ENCODE peak calls at places on chromosomes 4 and X, in ten cellular contexts. E is body of pancreas, G is ovary, L is fibroblast of mammary gland, B is psoas muscle, F is A673, U is AG10803, M is pancreas, Z is bronchial epithelial cell, D is heart right ventricle. O is an unnamed sample.

GRCh38 chrX:23901065-23901464 is 6.7 kb downstream of the APOO start:
- DNase-seq in M (no peak), U (peak), B (no peak), F (no peak), G (no peak), E (peak), L (peak), D (no peak), Z (peak), O (no peak)

GRCh38 chr4:143344774-143345173 is 8.1 kb downstream of the GAB1 start:
- DNase-seq in L (no peak), G (no peak), F (no peak), Z (no peak), E (no peak), U (no peak), M (no peak), B (no peak), D (no peak), O (no peak)

GRCh38 chrX:11759172-11759460 is 1.1 kb downstream of the MSL3 start:
- DNase-seq in E (no peak), F (no peak), D (no peak), L (no peak), B (no peak), U (no peak), G (no peak), Z (no peak), M (no peak), O (no peak)

GRCh38 chr4:8355864-8356565 is 84.5 kb downstream of the ACOX3 start:
- DNase-seq in G (peak), D (no peak), U (peak), E (no peak), B (no peak), L (no peak), M (no peak), F (no peak), Z (peak), O (peak)

GRCh38 chrX:14802943-14803710 is 69.7 kb downstream of the FANCB start:
- DNase-seq in U (peak), Z (peak), L (peak), G (no peak), F (no peak), B (no peak), M (no peak), D (no peak), E (no peak), O (no peak)

GRCh38 chr4:142544014-142544413 is 302.1 kb downstream of the INPP4B start:
- DNase-seq in M (no peak), U (no peak), E (no peak), F (no peak), D (no peak), Z (no peak), B (no peak), G (no peak), L (no peak), O (no peak)

GRCh38 chr4:8538703-8539567 is 41.3 kb upstream of the GPR78 start:
- DNase-seq in E (peak), U (peak), B (peak), L (peak), D (no peak), Z (peak), M (no peak), G (peak), F (no peak), O (no peak)

GRCh38 chr4:53477038-53477565 is 99.7 kb downstream of the FIP1L1 start:
- DNase-seq in D (no peak), L (no peak), E (no peak), F (no peak), B (no peak), M (no peak), G (no peak), Z (peak), U (peak), O (no peak)

GRCh38 chrX:15694968-15695451 is 30.4 kb upstream of the CLTRN start:
- DNase-seq in L (no peak), M (no peak), D (no peak), B (no peak), G (no peak), U (no peak), Z (no peak), F (no peak), E (peak), O (no peak)

GRCh38 chrX:53236025-53236679 is 11.1 kb upstream of the KDM5C start:
- DNase-seq in E (no peak), U (no peak), M (no peak), Z (no peak), G (no peak), L (no peak), D (no peak), B (no peak), F (no peak), O (no peak)

GRCh38 chrX:136453114-136453513 is 34.6 kb upstream of the BRS3 start:
- DNase-seq in M (no peak), L (no peak), B (no peak), G (no peak), U (no peak), F (no peak), E (no peak), D (no peak), Z (no peak), O (no peak)

GRCh38 chrX:38273453-38273852 is 52.8 kb upstream of the SRPX start:
- DNase-seq in G (no peak), D (no peak), L (no peak), M (no peak), B (no peak), F (no peak), E (no peak), U (no peak), Z (no peak), O (no peak)

GRCh38 chrX:38514014-38514854 is 47.1 kb upstream of the TSPAN7 start:
- DNase-seq in D (no peak), E (no peak), F (no peak), M (no peak), Z (no peak), B (no peak), L (no peak), U (no peak), G (no peak), O (no peak)

GRCh38 chrX:118724775-118725174 is 2.6 kb upstream of the IL13RA1 start:
- DNase-seq in M (no peak), L (peak), Z (peak), G (no peak), U (no peak), D (no peak), F (no peak), B (no peak), E (no peak), O (no peak)

GRCh38 chr4:95867919-95868318 is 28.0 kb downstream of the PDHA2 start:
- DNase-seq in U (no peak), M (no peak), Z (peak), E (no peak), F (peak), L (peak), G (no peak), D (no peak), B (no peak), O (no peak)

GRCh38 chr4:152032722-152033131 is 271.9 kb upstream of the GATB start:
- DNase-seq in M (no peak), F (no peak), B (no peak), D (no peak), G (no peak), U (peak), E (no peak), Z (peak), L (peak), O (no peak)

GRCh38 chr4:164959896-164960295 is 17.6 kb downstream of the TRIM61 start:
- DNase-seq in G (no peak), B (no peak), L (peak), U (peak), D (no peak), F (no peak), Z (no peak), M (no peak), E (no peak), O (no peak)

GRCh38 chr4:128961405-128961804 is 131.9 kb downstream of the SCLT1 start:
- DNase-seq in G (no peak), D (no peak), E (no peak), F (no peak), Z (no peak), M (no peak), L (no peak), B (no peak), U (no peak), O (no peak)

GRCh38 chrX:48683411-48683982 is at the start of gene WAS:
- DNase-seq in D (no peak), E (peak), F (no peak), G (no peak), B (no peak), L (no peak), Z (no peak), U (no peak), M (no peak), O (no peak)

GRCh38 chr4:42302348-42302747 is 94.9 kb upstream of the SHISA3 start:
- DNase-seq in F (peak), Z (no peak), L (peak), G (no peak), U (no peak), M (no peak), E (peak), B (no peak), D (no peak), O (peak)

GRCh38 chrX:53357799-53358530 is 64.5 kb downstream of the SMC1A start:
- DNase-seq in G (no peak), E (peak), B (no peak), L (peak), M (no peak), D (no peak), U (peak), Z (no peak), F (peak), O (no peak)

GRCh38 chr4:98555798-98556445 is 102.5 kb downstream of the TSPAN5 start:
- DNase-seq in G (no peak), B (no peak), M (no peak), E (no peak), U (peak), L (peak), Z (no peak), D (no peak), F (peak), O (no peak)

GRCh38 chrX:456925-457768 is 70.4 kb upstream of the PPP2R3B start:
- DNase-seq in D (no peak), Z (no peak), B (no peak), E (no peak), M (no peak), G (no peak), F (no peak), U (no peak), L (no peak), O (no peak)

GRCh38 chr4:34615315-34615714 is 1629.0 kb downstream of the ARAP2 start:
- DNase-seq in G (no peak), M (peak), E (no peak), U (no peak), B (no peak), D (no peak), L (no peak), F (no peak), Z (no peak), O (no peak)
- TF ChIP-seq CTCF in G (no peak), M (no peak), E (no peak), U (no peak), B (no peak), D (no peak), L (no peak), F (no peak), Z (no peak), O (no peak)

GRCh38 chr4:90118547-90119211 is 8.5 kb upstream of the CCSER1 start:
- DNase-seq in Z (no peak), D (no peak), E (no peak), F (no peak), G (no peak), U (no peak), M (no peak), L (no peak), B (no peak), O (no peak)

GRCh38 chr4:90113881-90114457 is 13.2 kb upstream of the CCSER1 start:
- DNase-seq in B (no peak), U (no peak), E (no peak), M (no peak), D (no peak), Z (peak), G (no peak), F (no peak), L (no peak), O (no peak)

DNA sequence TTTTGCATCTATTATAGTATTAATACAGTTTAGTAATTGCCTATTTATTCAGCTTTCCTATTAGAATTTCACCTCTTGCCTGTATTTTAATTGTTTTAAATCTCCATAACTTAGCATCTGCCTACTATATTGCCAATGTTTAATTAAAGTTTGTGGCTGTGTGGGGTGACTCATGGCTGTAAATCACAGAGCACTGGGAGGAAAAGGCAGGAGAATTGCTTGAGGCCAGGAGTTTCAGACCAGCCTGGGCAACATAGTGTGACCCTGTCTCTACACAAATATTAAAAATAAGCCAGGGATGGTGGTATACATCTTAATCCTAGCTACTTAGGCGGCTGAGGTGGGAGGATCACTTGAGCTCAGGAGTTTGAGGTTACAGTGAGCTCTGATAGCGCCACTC is 14.5 kb upstream of the CCSER1 start:
- DNase-seq in M (no peak), D (no peak), L (no peak), E (no peak), G (no peak), F (no peak), U (no peak), Z (peak), B (no peak), O (no peak)
- TF ChIP-seq CTCF in M (no peak), D (no peak), L (no peak), E (no peak), G (no peak), F (no peak), U (no peak), Z (no peak), B (no peak), O (no peak)

DNA sequence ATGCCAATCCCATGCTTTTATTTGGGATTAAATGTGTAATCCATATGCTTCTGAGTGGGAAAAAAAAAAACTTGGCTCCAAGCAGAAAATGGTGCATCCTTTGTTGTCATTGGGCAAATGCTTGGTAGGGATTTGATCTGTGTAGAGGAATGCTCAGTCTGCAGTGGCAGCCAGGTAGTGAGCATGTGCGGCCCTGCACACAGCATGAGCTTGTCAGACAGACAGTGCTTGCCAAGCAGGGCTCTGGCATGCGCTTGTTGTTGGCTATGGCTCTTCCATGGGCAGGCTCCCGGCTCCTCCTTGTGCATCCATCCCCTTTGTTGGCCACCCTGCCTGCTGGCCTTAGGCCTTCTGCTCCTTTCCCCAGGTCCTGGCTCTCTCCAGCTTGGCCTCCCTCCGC is 130.3 kb downstream of the GPR143 start:
- DNase-seq in E (no peak), L (no peak), U (no peak), B (no peak), Z (no peak), G (no peak), F (no peak), M (no peak), D (peak), O (no peak)
- TF ChIP-seq CTCF in E (no peak), L (no peak), U (no peak), B (no peak), Z (no peak), G (no peak), F (no peak), M (no peak), D (no peak), O (no peak)

DNA sequence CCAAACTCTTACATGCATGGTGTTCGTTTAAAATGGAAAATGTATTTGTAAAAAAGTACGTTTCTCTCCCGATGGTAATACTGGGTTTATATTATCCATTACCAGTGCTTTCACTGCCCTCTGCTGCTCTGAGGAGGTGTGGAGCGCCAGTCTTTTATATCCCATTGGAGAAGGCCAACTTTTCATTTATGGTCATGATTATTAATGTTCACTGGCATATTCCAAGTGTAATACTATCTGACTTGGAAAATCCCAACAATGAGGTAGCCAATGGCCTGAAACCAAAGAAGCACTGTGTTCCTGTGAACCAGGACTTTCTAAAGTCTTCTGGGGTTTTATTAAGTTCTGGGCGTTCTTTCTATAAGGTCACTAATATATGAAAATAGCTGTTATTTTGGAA is 80.7 kb downstream of the SYNPO2 start:
- DNase-seq in F (peak), E (peak), D (peak), U (peak), G (peak), L (peak), Z (peak), B (peak), M (no peak), O (no peak)
- TF ChIP-seq CTCF in F (peak), E (peak), D (peak), U (peak), G (peak), L (peak), Z (peak), B (peak), M (peak), O (no peak)

GRCh38 chr4:1048781-1049590 is 37.6 kb downstream of the FGFRL1 start:
- DNase-seq in L (no peak), D (no peak), E (peak), G (peak), F (no peak), M (no peak), B (no peak), U (no peak), Z (no peak), O (no peak)

GRCh38 chr4:1052231-1052671 is 40.8 kb downstream of the FGFRL1 start:
- DNase-seq in G (peak), D (no peak), F (no peak), L (no peak), B (no peak), Z (no peak), E (no peak), M (peak), U (no peak), O (no peak)

GRCh38 chr4:1049591-1049905 is 38.1 kb downstream of the FGFRL1 start:
- DNase-seq in G (peak), B (peak), L (no peak), D (no peak), U (no peak), E (peak), F (no peak), Z (no peak), M (peak), O (no peak)

GRCh38 chr4:1051472-1051871 is 40.0 kb downstream of the FGFRL1 start:
- DNase-seq in U (peak), D (no peak), L (no peak), G (peak), E (no peak), Z (no peak), B (no peak), M (no peak), F (no peak), O (no peak)

GRCh38 chr4:1050486-1051213 is 39.2 kb downstream of the FGFRL1 start:
- DNase-seq in L (no peak), F (no peak), B (peak), M (peak), Z (no peak), E (no peak), D (no peak), U (no peak), G (peak), O (no peak)
- TF ChIP-seq CTCF in L (no peak), F (no peak), B (no peak), M (no peak), Z (peak), E (peak), D (no peak), U (peak), G (no peak), O (no peak)

GRCh38 chr4:21757281-21757680 is 191.3 kb downstream of the KCNIP4 start:
- DNase-seq in M (no peak), G (no peak), L (no peak), E (no peak), D (no peak), F (no peak), Z (no peak), U (no peak), B (no peak), O (no peak)
- TF ChIP-seq CTCF in M (no peak), G (no peak), L (no peak), E (no peak), D (no peak), F (no peak), Z (no peak), U (no peak), B (no peak), O (no peak)

GRCh38 chr4:137825505-137825904 is 293.2 kb upstream of the PCDH18 start:
- DNase-seq in E (no peak), D (no peak), G (no peak), Z (no peak), L (no peak), M (no peak), U (no peak), B (no peak), F (no peak), O (no peak)

GRCh38 chr4:137823007-137823406 is 290.7 kb upstream of the PCDH18 start:
- DNase-seq in U (no peak), E (no peak), Z (peak), G (no peak), D (no peak), L (no peak), B (no peak), F (no peak), M (no peak), O (no peak)

GRCh38 chr4:137819964-137820383 is 287.7 kb upstream of the PCDH18 start:
- DNase-seq in D (no peak), L (peak), M (no peak), Z (peak), U (peak), B (no peak), G (no peak), E (peak), F (peak), O (no peak)
- TF ChIP-seq CTCF in D (peak), L (peak), M (peak), Z (peak), U (peak), B (peak), G (no peak), E (peak), F (peak), O (peak)

DNA sequence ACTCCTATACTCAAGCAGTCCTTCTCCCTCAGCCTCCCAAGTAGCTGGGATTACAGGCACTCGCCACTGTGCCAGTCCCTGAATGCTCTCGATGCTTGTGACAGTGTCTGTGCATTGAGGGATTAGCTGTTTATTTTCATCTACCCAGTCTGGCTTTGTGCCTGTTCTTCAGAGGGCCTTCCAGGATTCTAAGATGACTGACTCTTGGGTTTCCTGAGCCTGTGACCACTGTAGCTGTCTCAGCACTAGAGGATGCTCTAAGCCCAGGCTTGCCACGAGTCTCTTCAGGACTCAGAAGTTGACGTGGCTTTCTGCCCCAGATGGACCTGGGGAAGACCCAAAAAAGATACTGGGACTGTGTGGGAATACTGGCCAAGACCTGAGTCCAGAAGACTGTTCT is 201.4 kb downstream of the ARHGAP10 start:
- DNase-seq in F (peak), Z (no peak), D (no peak), E (no peak), U (no peak), B (no peak), L (peak), M (no peak), G (no peak), O (no peak)
- TF ChIP-seq CTCF in F (peak), Z (no peak), D (peak), E (peak), U (peak), B (peak), L (no peak), M (no peak), G (no peak), O (no peak)

DNA sequence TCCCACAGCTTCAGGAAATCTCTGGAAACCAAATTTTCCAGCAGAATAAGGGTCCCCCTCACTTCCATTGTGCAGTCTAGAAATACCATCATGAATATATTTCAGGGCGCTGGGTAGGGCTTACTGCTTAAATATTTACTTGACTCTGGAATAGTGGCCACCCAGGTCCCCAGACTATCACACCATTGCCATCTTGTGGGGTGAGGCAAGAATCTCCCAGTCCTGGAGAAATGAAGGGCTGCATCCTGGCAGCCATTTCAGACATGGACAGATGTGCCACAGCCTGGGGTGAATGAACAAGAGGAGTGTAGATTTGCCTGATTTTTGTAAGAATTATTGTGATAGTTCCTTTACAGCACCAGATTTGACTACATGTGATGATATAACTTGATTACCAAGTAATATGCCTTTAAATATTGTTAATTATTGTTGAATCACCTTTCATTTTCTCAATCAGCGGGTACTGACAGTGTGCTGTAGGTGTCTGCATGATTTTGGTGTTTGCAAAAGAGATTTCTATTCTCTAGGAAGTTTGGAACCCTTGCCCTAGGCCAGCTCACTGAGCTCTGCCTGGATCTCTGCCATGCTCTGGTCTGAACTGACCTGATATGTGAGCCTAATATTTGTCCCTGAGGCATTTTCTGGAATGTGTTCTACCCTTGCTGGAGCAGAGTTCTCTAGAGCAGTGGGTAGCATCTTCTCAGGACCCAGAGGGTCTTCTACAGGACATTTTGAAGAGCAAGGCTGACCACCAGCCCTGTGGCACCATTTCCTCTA is 183.4 kb downstream of the KIT start:
- DNase-seq in E (no peak), B (no peak), U (peak), Z (no peak), F (peak), G (no peak), L (peak), D (no peak), M (no peak), O (no peak)
- TF ChIP-seq CTCF in E (peak), B (no peak), U (peak), Z (no peak), F (peak), G (no peak), L (peak), D (peak), M (no peak), O (no peak)

O was measured in glutamatergic neuron.